ENCODE peak calls at places on chromosomes 13 and 19, in nine cellular contexts. I is cardiac muscle cell, Z is MV-4-11, S is NT2/D1, N is fibroblast of the conjunctiva, J is sigmoid colon, C is GF-D8, G is neural progenitor cell, D is MCF 10A. X is an unnamed sample.

GRCh38 chr19:14031719-14032480 is at the start of gene IL27RA:
- DNase-seq in I (peak), Z (peak), S (peak), N (peak), J (peak), C (peak), G (peak), D (peak), X (peak)

GRCh38 chr13:31365630-31366029 is 165.9 kb downstream of the B3GLCT start:
- DNase-seq in I (no peak), Z (no peak), S (no peak), N (no peak), J (no peak), C (no peak), G (no peak), D (no peak), X (no peak)

GRCh38 chr19:1650627-1651009 is 1.8 kb downstream of the TCF3 start:
- DNase-seq in I (peak), Z (peak), S (no peak), N (no peak), J (no peak), C (no peak), G (peak), D (no peak), X (peak)

GRCh38 chr13:21344662-21345176 is 114.4 kb downstream of the ZDHHC20 start:
- DNase-seq in I (no peak), Z (peak), S (no peak), N (no peak), J (no peak), C (peak), G (no peak), D (no peak), X (no peak)

GRCh38 chr13:42355118-42355840 is 83.3 kb downstream of the AKAP11 start:
- DNase-seq in I (no peak), Z (no peak), S (no peak), N (no peak), J (no peak), C (no peak), G (peak), D (no peak), X (no peak)

GRCh38 chr19:55082023-55082851 is 6.6 kb downstream of the EPS8L1 start:
- DNase-seq in I (peak), Z (no peak), S (no peak), N (no peak), J (no peak), C (peak), G (peak), D (no peak), X (peak)

GRCh38 chr19:3646336-3647092 is 19.9 kb upstream of the CACTIN start:
- DNase-seq in I (no peak), Z (no peak), S (no peak), N (no peak), J (no peak), C (no peak), G (no peak), D (no peak), X (no peak)

GRCh38 chr19:46984077-46985010 is 35.3 kb upstream of the NPAS1 start:
- DNase-seq in I (peak), Z (peak), S (no peak), N (no peak), J (no peak), C (no peak), G (no peak), D (peak), X (no peak)

GRCh38 chr13:105035092-105035491 is 1500.4 kb downstream of the EFNB2 start:
- DNase-seq in I (no peak), Z (no peak), S (no peak), N (no peak), J (no peak), C (no peak), G (no peak), D (no peak), X (no peak)

GRCh38 chr19:7083076-7083956 is 13.8 kb downstream of the ZNF557 start:
- DNase-seq in I (peak), Z (peak), S (no peak), N (no peak), J (no peak), C (no peak), G (no peak), D (peak), X (no peak)

GRCh38 chr19:39402417-39403297 is 4.0 kb upstream of the ZFP36 start:
- DNase-seq in I (peak), Z (peak), S (no peak), N (peak), J (peak), C (peak), G (peak), D (peak), X (peak)

GRCh38 chr13:46314587-46314986 is 72.5 kb downstream of the RUBCNL start:
- DNase-seq in I (no peak), Z (no peak), S (no peak), N (no peak), J (no peak), C (no peak), G (no peak), D (no peak), X (no peak)

GRCh38 chr13:109274188-109274821 is 512.1 kb downstream of the IRS2 start:
- DNase-seq in I (peak), Z (no peak), S (peak), N (peak), J (no peak), C (no peak), G (peak), D (peak), X (peak)

GRCh38 chr13:28582892-28583240 is 76.1 kb upstream of the POMP start:
- DNase-seq in I (no peak), Z (peak), S (no peak), N (no peak), J (no peak), C (no peak), G (no peak), D (no peak), X (no peak)

GRCh38 chr19:35136977-35137702 is 1.5 kb upstream of the FXYD1 start:
- DNase-seq in I (no peak), Z (peak), S (no peak), N (no peak), J (no peak), C (no peak), G (no peak), D (no peak), X (no peak)

GRCh38 chr19:30358319-30358718 is 13.9 kb upstream of the ZNF536 start:
- DNase-seq in I (no peak), Z (no peak), S (no peak), N (no peak), J (no peak), C (no peak), G (no peak), D (no peak), X (no peak)

GRCh38 chr19:38850976-38851621 is 1.3 kb upstream of the HNRNPL start:
- DNase-seq in I (no peak), Z (no peak), S (no peak), N (no peak), J (peak), C (no peak), G (peak), D (no peak), X (no peak)

GRCh38 chr13:84431646-84432045 is 549.4 kb upstream of the SLITRK1 start:
- DNase-seq in I (no peak), Z (no peak), S (no peak), N (no peak), J (no peak), C (no peak), G (no peak), D (no peak), X (no peak)

GRCh38 chr19:36417752-36418286 is 625 bp downstream of the ZFP82 start:
- DNase-seq in I (no peak), Z (no peak), S (no peak), N (no peak), J (no peak), C (no peak), G (peak), D (no peak), X (no peak)

GRCh38 chr19:35899547-35900214 is 659 bp downstream of the NFKBID start:
- DNase-seq in I (peak), Z (peak), S (no peak), N (peak), J (peak), C (peak), G (peak), D (peak), X (peak)

GRCh38 chr19:5910638-5910907 is 3.5 kb upstream of the CAPS start:
- DNase-seq in I (no peak), Z (no peak), S (no peak), N (no peak), J (no peak), C (no peak), G (no peak), D (no peak), X (no peak)

GRCh38 chr13:43878897-43879322 is 630 bp downstream of the CCDC122 start:
- DNase-seq in I (peak), Z (peak), S (no peak), N (peak), J (peak), C (peak), G (peak), D (peak), X (peak)

GRCh38 chr13:30654430-30654829 is 36.7 kb downstream of the USPL1 start:
- DNase-seq in I (no peak), Z (no peak), S (no peak), N (no peak), J (no peak), C (no peak), G (no peak), D (no peak), X (no peak)

GRCh38 chr13:40401911-40402776 is 264.3 kb downstream of the FOXO1 start:
- DNase-seq in I (peak), Z (peak), S (no peak), N (peak), J (peak), C (peak), G (no peak), D (peak), X (peak)

GRCh38 chr19:47479701-47480503 is 4.1 kb downstream of the KPTN start:
- DNase-seq in I (peak), Z (no peak), S (no peak), N (no peak), J (no peak), C (no peak), G (peak), D (no peak), X (peak)

GRCh38 chr19:16293133-16294085 is 31.2 kb upstream of the KLF2 start:
- DNase-seq in I (peak), Z (peak), S (no peak), N (peak), J (peak), C (peak), G (no peak), D (peak), X (no peak)

GRCh38 chr19:8511573-8512101 is 2.3 kb downstream of the ZNF414 start:
- DNase-seq in I (no peak), Z (no peak), S (no peak), N (no peak), J (no peak), C (no peak), G (no peak), D (no peak), X (no peak)

GRCh38 chr13:110150384-110151091 is 156.4 kb downstream of the COL4A1 start:
- DNase-seq in I (peak), Z (no peak), S (no peak), N (no peak), J (no peak), C (no peak), G (no peak), D (no peak), X (no peak)

GRCh38 chr13:26999499-26999898 is 172.1 kb downstream of the USP12 start:
- DNase-seq in I (no peak), Z (no peak), S (no peak), N (no peak), J (peak), C (no peak), G (no peak), D (no peak), X (no peak)

GRCh38 chr13:43005460-43006236 is 13.6 kb upstream of the EPSTI1 start:
- DNase-seq in I (peak), Z (no peak), S (no peak), N (peak), J (no peak), C (no peak), G (no peak), D (peak), X (no peak)

GRCh38 chr19:46372901-46373572 is 26.1 kb downstream of the PPP5C start:
- DNase-seq in I (peak), Z (no peak), S (peak), N (no peak), J (peak), C (no peak), G (peak), D (peak), X (peak)

X was measured in iPS-NIHi11.